ENCODE peak calls at places on chromosomes 12 and 14, in four cellular contexts. U, H, P and W are unnamed samples.

GRCh38 chr14:81829447-81829846 is 295.8 kb upstream of the SEL1L start:
- DNase-seq in U (no peak), H (no peak), P (no peak), W (no peak)

GRCh38 chr14:58297412-58297761 is 968 bp upstream of the ARID4A start:
- DNase-seq in H (no peak), U (no peak), P (no peak), W (no peak)

GRCh38 chr12:106519587-106519986 is 63.2 kb upstream of the RFX4 start:
- DNase-seq in P (no peak), U (no peak), H (no peak), W (no peak)

GRCh38 chr14:63940387-63940786 is 87.6 kb downstream of the SYNE2 start:
- DNase-seq in U (no peak), P (no peak), H (no peak), W (no peak)

GRCh38 chr12:23938422-23938821 is 11.0 kb downstream of the SOX5 start:
- DNase-seq in H (no peak), U (no peak), P (no peak), W (no peak)

GRCh38 chr14:37988472-37988871 is 219.2 kb upstream of the SSTR1 start:
- DNase-seq in H (no peak), U (no peak), P (no peak), W (no peak)

GRCh38 chr14:35419429-35419841 is 14.9 kb upstream of the NFKBIA start:
- DNase-seq in P (no peak), H (no peak), U (no peak), W (no peak)

GRCh38 chr14:72924332-72924731 is 1.9 kb upstream of the DCAF4 start:
- DNase-seq in P (peak), H (no peak), U (peak), W (no peak)

GRCh38 chr12:102948941-102949352 is 8.5 kb upstream of the ASCL1 start:
- DNase-seq in P (peak), H (peak), U (peak), W (peak)

GRCh38 chr14:24943024-24943423 is 106.9 kb downstream of the STXBP6 start:
- DNase-seq in H (no peak), P (peak), U (no peak), W (no peak)

GRCh38 chr14:99213603-99214002 is 58.4 kb downstream of the BCL11B start:
- DNase-seq in P (no peak), H (no peak), U (no peak), W (no peak)

GRCh38 chr12:81759215-81759991 is at the start of gene PPFIA2:
- DNase-seq in H (peak), P (peak), U (peak), W (no peak)

GRCh38 chr12:95731519-95731958 is 59.0 kb downstream of the NTN4 start:
- DNase-seq in P (peak), H (no peak), U (no peak), W (no peak)

GRCh38 chr12:62846506-62846905 is 88.4 kb downstream of the PPM1H start:
- DNase-seq in P (no peak), H (no peak), U (no peak), W (no peak)

GRCh38 chr14:85276829-85277228 is 253.1 kb upstream of the FLRT2 start:
- DNase-seq in P (no peak), U (no peak), H (no peak), W (no peak)